ENCODE peak calls at places on chromosomes 11 and 22, in eight cellular contexts. V is left ventricle myocardium inferior, H is IMR-90, T is MCF 10A, L is sigmoid colon, D is nephron progenitor cell, S is GM23338, Z is foreskin fibroblast. G is an unnamed sample.

GRCh38 chr11:126007263-126007662 is 55.4 kb downstream of the CDON start:
- DNase-seq in S (no peak), H (peak; percentile 35), T (peak; percentile 59), L (no peak), D (no peak), V (no peak), Z (peak; percentile 43), G (no peak)

GRCh38 chr22:21826204-21826603 is 41.2 kb downstream of the MAPK1 start:
- DNase-seq in S (no peak), L (no peak), V (no peak), H (no peak), Z (no peak), T (no peak), D (no peak), G (no peak)

GRCh38 chr11:2098691-2099522 is 40.3 kb downstream of the IGF2 start:
- DNase-seq in T (no peak), H (no peak), L (peak; percentile 63), S (no peak), D (no peak), V (no peak), Z (no peak), G (no peak)

GRCh38 chr22:48099251-48099650 is 1336.8 kb downstream of the TBC1D22A start:
- DNase-seq in S (no peak), D (no peak), H (no peak), V (no peak), Z (no peak), T (no peak), L (peak; percentile 36), G (no peak)

GRCh38 chr11:70820712-70821111 is 422.4 kb downstream of the CTTN start:
- DNase-seq in D (no peak), S (no peak), Z (no peak), H (no peak), V (no peak), T (no peak), L (no peak), G (no peak)

GRCh38 chr11:116042125-116042524 is 537.9 kb upstream of the CADM1 start:
- DNase-seq in L (no peak), V (no peak), T (no peak), S (no peak), D (no peak), H (no peak), Z (no peak), G (no peak)

GRCh38 chr11:112320668-112321067 is 60.0 kb upstream of the PLET1 start:
- DNase-seq in L (peak; percentile 88), Z (peak; percentile 85), T (peak; percentile 92), S (no peak), V (peak; percentile 77), D (no peak), H (peak; percentile 89), G (no peak)

GRCh38 chr11:72398058-72398758 is 36.1 kb downstream of the CLPB start:
- DNase-seq in D (peak; percentile 25), S (no peak), L (no peak), Z (no peak), T (no peak), H (no peak), V (no peak), G (no peak)

GRCh38 chr22:36506637-36507517 is at the start of gene FOXRED2:
- DNase-seq in H (peak; percentile 68), T (peak; percentile 81), S (peak; percentile 90), Z (peak; percentile 79), V (peak; percentile 90), D (peak; percentile 87), L (peak; percentile 95), G (peak; percentile 90)

GRCh38 chr11:24678956-24679355 is 182.1 kb downstream of the LUZP2 start:
- DNase-seq in H (no peak), T (no peak), S (no peak), L (no peak), D (no peak), V (no peak), Z (no peak), G (no peak)

GRCh38 chr11:57527056-57527631 is 3.4 kb downstream of the TIMM10 start:
- DNase-seq in Z (peak; percentile 43), D (peak; percentile 89), S (peak; percentile 87), L (peak; percentile 81), H (peak; percentile 59), V (peak; percentile 66), T (peak; percentile 67), G (peak; percentile 87)

GRCh38 chr11:29956076-29956556 is 60.7 kb downstream of the KCNA4 start:
- DNase-seq in V (no peak), H (no peak), D (no peak), Z (no peak), S (no peak), L (no peak), T (no peak), G (no peak)

GRCh38 chr11:119066481-119066880 is 1.1 kb upstream of the VPS11 start:
- DNase-seq in H (no peak), T (no peak), D (no peak), Z (no peak), S (no peak), L (no peak), V (no peak), G (no peak)

GRCh38 chr22:22879675-22880029 is 8.0 kb upstream of the IGLL5 start:
- DNase-seq in L (no peak), H (no peak), V (no peak), T (no peak), S (no peak), Z (no peak), D (no peak), G (no peak)

GRCh38 chr11:45079943-45080719 is 66.3 kb upstream of the PRDM11 start:
- DNase-seq in D (no peak), L (no peak), V (no peak), T (no peak), H (no peak), Z (no peak), S (no peak), G (peak; percentile 76)

GRCh38 chr11:78414321-78415051 is 3.1 kb downstream of the GAB2 start:
- DNase-seq in Z (no peak), L (no peak), D (no peak), H (peak; percentile 43), V (no peak), S (peak; percentile 51), T (peak; percentile 53), G (no peak)

GRCh38 chr11:102831128-102831708 is 12.2 kb downstream of the MMP3 start:
- DNase-seq in H (peak; percentile 23), S (peak; percentile 78), L (peak; percentile 70), V (no peak), Z (peak; percentile 67), D (peak; percentile 8), T (no peak), G (peak; percentile 48)

GRCh38 chr22:33325232-33326004 is 267.2 kb upstream of the SYN3 start:
- DNase-seq in Z (no peak), T (no peak), S (no peak), D (no peak), V (no peak), H (no peak), L (no peak), G (no peak)

GRCh38 chr11:32658639-32659406 is 75.2 kb downstream of the EIF3M start:
- DNase-seq in Z (peak; percentile 24), H (peak; percentile 53), V (no peak), L (no peak), S (no peak), D (no peak), T (peak; percentile 6), G (no peak)

GRCh38 chr11:9313648-9314290 is 624 bp downstream of the TMEM41B start:
- DNase-seq in T (peak; percentile 20), H (peak; percentile 8), L (peak; percentile 67), S (peak; percentile 54), Z (no peak), D (no peak), V (no peak), G (peak; percentile 40)

GRCh38 chr11:2772544-2773031 is 72.8 kb upstream of the KCNQ1OT1 start:
- DNase-seq in L (no peak), V (no peak), H (peak; percentile 75), D (no peak), Z (peak; percentile 45), S (no peak), T (peak; percentile 82), G (peak; percentile 79)

GRCh38 chr11:66495401-66495844 is 15.0 kb upstream of the BBS1 start:
- DNase-seq in S (peak; percentile 72), Z (no peak), V (no peak), H (no peak), D (no peak), L (no peak), T (peak; percentile 6), G (peak; percentile 47)
- TF ChIP-seq CTCF in S (peak; percentile 68), Z (no peak), V (no peak), H (no peak), D (peak; percentile 22), L (no peak), T (peak; percentile 32), G (peak; percentile 42)

GRCh38 chr11:86571273-86571948 is 101.0 kb downstream of the ME3 start:
- DNase-seq in L (no peak), Z (no peak), D (peak; percentile 32), T (peak; percentile 52), S (peak; percentile 94), H (no peak), V (no peak), G (peak; percentile 6)
- TF ChIP-seq CTCF in L (peak; percentile 50), Z (peak; percentile 27), D (peak; percentile 62), T (peak; percentile 36), S (peak; percentile 80), H (peak; percentile 24), V (peak; percentile 22), G (no peak)

DNA sequence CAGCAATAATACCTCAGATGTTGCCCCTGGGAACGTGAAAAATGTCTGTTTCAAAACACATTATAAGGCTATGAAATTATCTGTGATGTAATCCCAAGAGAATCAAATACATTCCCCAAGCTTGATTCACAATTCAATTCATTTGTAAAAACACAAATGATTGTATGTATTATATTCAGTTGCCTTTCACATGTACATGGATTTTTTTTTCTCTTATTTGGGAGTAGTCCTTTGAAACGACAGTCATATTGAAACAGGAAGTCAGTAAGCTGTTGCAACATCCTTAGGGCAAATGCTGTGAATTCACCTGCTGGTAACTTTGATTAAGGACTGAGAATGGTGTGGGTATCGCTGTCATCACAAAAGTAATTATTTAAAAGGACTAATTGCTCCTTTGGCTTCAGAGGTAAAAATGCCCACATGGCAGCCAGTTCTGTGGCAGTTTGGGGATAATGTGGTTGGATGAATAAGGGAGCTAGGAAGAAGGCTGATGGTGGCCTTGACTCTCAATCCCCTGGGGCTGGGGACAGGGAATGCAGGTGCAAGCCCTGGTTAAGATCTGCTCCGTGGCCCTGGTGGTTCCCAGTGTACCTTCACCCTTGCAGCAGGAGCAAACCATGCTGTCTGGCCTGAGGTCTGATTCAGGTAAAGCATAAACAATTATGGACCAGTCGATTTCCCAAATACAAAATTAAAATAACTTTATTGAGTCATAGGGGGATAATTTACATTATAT is 13.3 kb downstream of the EHF start:
- DNase-seq in H (peak; percentile 51), Z (no peak), D (no peak), V (no peak), L (no peak), T (peak; percentile 52), S (no peak), G (no peak)
- TF ChIP-seq CTCF in H (no peak), Z (no peak), D (no peak), V (no peak), L (no peak), T (no peak), S (peak; percentile 11), G (no peak)

GRCh38 chr22:44261164-44261860 is 51.4 kb downstream of the SHISAL1 start:
- DNase-seq in L (peak; percentile 46), S (no peak), D (no peak), H (no peak), T (no peak), V (no peak), Z (no peak), G (no peak)
- TF ChIP-seq CTCF in L (no peak), S (no peak), D (no peak), H (no peak), T (no peak), V (no peak), Z (no peak), G (no peak)